ENCODE peak calls at places on chromosomes 7 and 10, in seven cellular contexts. R, I, T, A, G, X and W are unnamed samples. For H3K4me1, the result is how much of the 10 kb centered on the place peaks cover.

GRCh38 chr10:111079781-111080180 is 3.0 kb downstream of the ADRA2A start:
- DNase-seq in X (no peak), A (no peak), R (no peak), I (no peak), G (no peak), T (no peak), W (no peak)

GRCh38 chr10:130857631-130858295 is 453.8 kb downstream of the TCERG1L start:
- DNase-seq in R (no peak), X (no peak), I (no peak), G (no peak), T (no peak), A (no peak), W (no peak)

GRCh38 chr7:100826546-100827329 is 585 bp downstream of the EPHB4 start:
- DNase-seq in X (no peak), A (no peak), T (no peak), I (no peak), R (no peak), G (no peak), W (no peak)

GRCh38 chr7:4266270-4267040 is 415.6 kb upstream of the FOXK1 start:
- DNase-seq in A (no peak), G (no peak), T (no peak), I (no peak), R (no peak), X (no peak), W (no peak)

GRCh38 chr10:93758911-93759410 is 1.2 kb downstream of the LGI1 start:
- DNase-seq in G (no peak), A (no peak), X (no peak), I (no peak), T (no peak), R (no peak), W (no peak)

GRCh38 chr7:31688990-31689389 is 2.0 kb downstream of the PPP1R17 start:
- DNase-seq in T (no peak), X (no peak), A (no peak), I (no peak), G (no peak), R (no peak), W (no peak)

GRCh38 chr10:123144697-123145541 is 3.0 kb upstream of the HMX2 start:
- DNase-seq in G (no peak), X (no peak), A (no peak), I (no peak), R (no peak), T (no peak), W (no peak)

GRCh38 chr7:93212881-93213280 is 13.4 kb downstream of the HEPACAM2 start:
- DNase-seq in R (no peak), G (no peak), T (no peak), I (no peak), A (no peak), X (no peak), W (no peak)

GRCh38 chr10:5268743-5269142 is 72.1 kb downstream of the AKR1C4 start:
- DNase-seq in T (no peak), I (no peak), X (no peak), G (no peak), A (no peak), R (no peak), W (no peak)

GRCh38 chr7:109235316-109235715 is 665.6 kb downstream of the DNAJB9 start:
- DNase-seq in X (no peak), T (no peak), I (no peak), G (no peak), R (no peak), A (no peak), W (no peak)

GRCh38 chr7:114130860-114131259 is 212.1 kb upstream of the PPP1R3A start:
- DNase-seq in X (no peak), T (no peak), I (no peak), R (no peak), A (no peak), G (no peak), W (no peak)

GRCh38 chr7:29879609-29880008 is 73.3 kb downstream of the WIPF3 start:
- DNase-seq in A (no peak), R (peak), I (no peak), X (no peak), T (no peak), G (no peak), W (no peak)

GRCh38 chr7:106064836-106065559 is 47.1 kb downstream of the SYPL1 start:
- DNase-seq in A (peak), I (no peak), R (peak), T (no peak), X (peak), G (peak), W (peak)

GRCh38 chr7:41319601-41320000 is 383.3 kb downstream of the INHBA start:
- DNase-seq in X (no peak), G (no peak), I (no peak), R (no peak), T (no peak), A (no peak), W (no peak)

GRCh38 chr7:116593359-116594075 is 68.7 kb downstream of the CAV1 start:
- DNase-seq in I (no peak), T (no peak), G (no peak), R (no peak), X (no peak), A (no peak), W (no peak)

GRCh38 chr10:117311261-117311660 is 64.0 kb downstream of the PDZD8 start:
- DNase-seq in A (no peak), T (no peak), R (no peak), I (no peak), X (no peak), G (no peak), W (no peak)

GRCh38 chr7:111031916-111032315 is 59.0 kb upstream of the LRRN3 start:
- DNase-seq in I (no peak), A (no peak), T (no peak), G (no peak), R (no peak), X (no peak), W (no peak)

GRCh38 chr10:100714566-100714950 is 30.8 kb upstream of the PAX2 start:
- DNase-seq in T (no peak), A (no peak), X (no peak), R (no peak), G (no peak), I (no peak), W (no peak)

GRCh38 chr10:100713859-100714565 is 31.4 kb upstream of the PAX2 start:
- DNase-seq in T (no peak), G (no peak), X (no peak), A (no peak), I (no peak), R (no peak), W (peak)

GRCh38 chr10:100715445-100716385 is 29.7 kb upstream of the PAX2 start:
- DNase-seq in R (no peak), T (no peak), I (no peak), G (no peak), X (no peak), A (no peak), W (no peak)

GRCh38 chr10:100715101-100715444 is 30.3 kb upstream of the PAX2 start:
- DNase-seq in R (no peak), G (no peak), A (no peak), X (no peak), I (no peak), T (no peak), W (no peak)

DNA sequence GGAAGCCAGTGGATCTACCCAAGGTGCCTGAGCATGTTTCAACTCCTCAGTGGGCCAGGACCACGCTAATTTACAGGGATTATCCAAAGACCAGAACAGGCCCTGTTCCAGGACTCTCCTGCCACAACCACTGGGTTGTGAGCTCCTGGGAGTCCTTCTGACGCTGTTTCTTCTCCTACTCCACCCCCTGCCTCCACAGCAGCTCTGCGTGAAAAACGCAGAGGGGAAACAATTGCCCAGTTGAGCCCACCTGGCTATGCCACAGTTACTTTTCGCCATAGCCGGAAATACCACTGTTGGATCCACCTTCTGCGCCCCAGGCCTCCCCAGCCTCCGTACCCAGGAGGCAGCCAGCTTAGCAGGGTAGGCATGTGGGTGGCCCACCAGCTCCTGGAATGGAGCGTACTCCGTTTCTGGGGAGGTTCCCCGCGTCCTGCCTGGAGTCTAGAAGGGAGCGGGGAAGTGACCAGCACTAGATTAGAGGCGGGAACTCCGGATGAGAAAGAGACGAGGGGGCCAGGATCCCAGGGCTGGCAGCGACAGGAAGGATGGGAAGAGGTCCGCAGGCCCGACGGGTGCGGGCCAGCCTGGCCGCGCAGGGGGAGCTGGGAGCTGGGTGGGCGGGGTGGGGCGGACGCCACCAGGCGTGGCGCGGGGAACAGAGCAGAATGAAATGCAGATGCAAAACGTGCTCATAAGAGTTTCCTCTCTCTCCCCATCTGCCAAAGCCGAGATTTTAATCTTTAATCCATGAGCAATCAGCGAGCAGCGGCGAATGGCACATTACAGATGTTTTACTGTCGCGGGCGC is 32.1 kb upstream of the PAX2 start:
- DNase-seq in X (no peak), T (no peak), G (no peak), R (no peak), I (no peak), A (no peak), W (no peak)
- H3K4me1 ChIP-seq in X (under half), T (under half), G (under half), R (under half), I (under half), A (under half), W (under half)

GRCh38 chr10:15603446-15604011 is 116.2 kb downstream of the ITGA8 start:
- DNase-seq in A (no peak), G (no peak), I (no peak), T (no peak), X (no peak), R (no peak), W (no peak)

GRCh38 chr10:15605740-15606369 is 113.9 kb downstream of the ITGA8 start:
- DNase-seq in A (no peak), X (no peak), T (no peak), R (no peak), I (no peak), G (no peak), W (no peak)

GRCh38 chr10:15609291-15609690 is 110.4 kb downstream of the ITGA8 start:
- DNase-seq in X (no peak), G (no peak), A (no peak), T (no peak), R (no peak), I (no peak), W (no peak)
- H3K27ac ChIP-seq in X (no peak), G (no peak), A (no peak), T (no peak), R (no peak), I (no peak), W (no peak)

GRCh38 chr10:299512-299911 is 164.3 kb downstream of the ZMYND11 start:
- DNase-seq in I (no peak), X (no peak), R (no peak), T (no peak), G (no peak), A (no peak), W (no peak)
- H3K4me3 ChIP-seq in I (no peak), X (no peak), R (no peak), T (no peak), G (no peak), A (no peak), W (no peak)

DNA sequence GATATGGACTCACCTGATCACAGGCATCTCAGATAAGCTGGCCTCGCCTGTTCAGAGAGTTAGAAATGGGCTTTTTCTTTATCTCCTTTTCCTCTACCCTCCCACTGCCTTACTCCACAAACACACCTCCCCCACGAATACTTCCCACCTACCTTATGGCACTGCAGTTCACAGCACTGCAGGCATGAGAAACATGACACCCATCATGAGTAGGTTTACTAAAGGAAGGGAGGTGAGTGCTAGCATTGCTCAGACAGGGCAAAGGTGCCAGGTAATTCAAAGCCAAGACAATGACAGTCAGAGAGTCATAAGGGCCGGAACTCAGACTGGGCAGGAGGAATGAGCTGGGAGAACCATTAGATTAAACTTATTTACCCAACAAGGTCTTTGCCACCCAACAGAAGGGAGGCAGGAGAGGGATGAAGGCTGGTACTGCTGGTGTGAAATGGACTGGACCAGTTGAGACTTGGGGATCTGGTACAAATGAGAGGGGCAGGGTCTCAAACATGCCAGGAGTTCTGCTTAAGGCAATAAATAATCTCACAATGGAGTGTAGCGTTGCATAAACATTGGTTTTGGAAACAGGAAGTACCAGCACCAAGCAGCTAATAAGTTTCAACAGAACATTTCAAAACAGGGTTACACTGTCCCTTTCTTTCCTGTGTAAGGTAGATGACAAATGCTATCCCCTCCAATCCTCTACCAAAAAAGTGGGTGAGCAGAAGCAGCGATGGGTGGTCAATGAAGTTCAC is 220.4 kb downstream of the FAM107B start:
- DNase-seq in R (no peak), X (no peak), T (no peak), I (no peak), A (peak), G (peak), W (no peak)
- H3K4me1 ChIP-seq in R (under half), X (half or more), T (half or more), I (half or more), A (half or more), G (half or more), W (half or more)

GRCh38 chr7:148492157-148492860 is 98.3 kb upstream of the C7orf33 start:
- DNase-seq in I (no peak), R (no peak), G (no peak), A (no peak), X (no peak), T (no peak), W (no peak)
- H3K27ac ChIP-seq in I (no peak), R (no peak), G (no peak), A (no peak), X (no peak), T (no peak), W (no peak)

GRCh38 chr10:127148933-127149220 is 47.5 kb downstream of the INSYN2A start:
- DNase-seq in A (no peak), R (no peak), G (no peak), I (no peak), X (peak), T (no peak), W (no peak)
- H3K4me3 ChIP-seq in A (no peak), R (no peak), G (no peak), I (no peak), X (peak), T (no peak), W (no peak)

GRCh38 chr10:48670978-48671913 is 13.4 kb upstream of the WDFY4 start:
- DNase-seq in A (no peak), T (no peak), X (no peak), R (no peak), I (no peak), G (peak), W (no peak)

GRCh38 chr10:48677625-48678024 is 7.0 kb upstream of the WDFY4 start:
- DNase-seq in I (no peak), G (no peak), T (no peak), R (no peak), X (no peak), A (no peak), W (no peak)

GRCh38 chr10:48672596-48673255 is 11.9 kb upstream of the WDFY4 start:
- DNase-seq in I (no peak), X (no peak), G (no peak), R (no peak), T (no peak), A (no peak), W (no peak)

GRCh38 chr10:48667960-48668541 is 16.6 kb upstream of the WDFY4 start:
- DNase-seq in A (no peak), G (peak), T (no peak), I (no peak), X (no peak), R (no peak), W (no peak)

GRCh38 chr10:48671914-48672595 is 12.6 kb upstream of the WDFY4 start:
- DNase-seq in I (no peak), T (no peak), R (no peak), X (no peak), A (no peak), G (peak), W (no peak)
- H3K4me1 ChIP-seq in I (under half), T (under half), R (under half), X (under half), A (under half), G (under half), W (under half)